ENCODE peak calls at places on chromosomes 2 and 18, in five cellular contexts. G is heart left ventricle, S is mammary epithelial cell, C is IMR-90, F is A549. Y is an unnamed sample.

GRCh38 chr2:24984912-24985311 is 13.2 kb upstream of the DNAJC27 start:
- DNase-seq in G (no peak), S (no peak), C (peak), F (no peak), Y (peak)

GRCh38 chr18:78421392-78421791 is 558.2 kb upstream of the SALL3 start:
- DNase-seq in G (no peak), S (no peak), C (no peak), F (no peak), Y (no peak)

GRCh38 chr18:48959921-48960920 is 9.5 kb upstream of the SMAD7 start:
- DNase-seq in G (no peak), S (no peak), C (peak), F (no peak), Y (no peak)

GRCh38 chr2:7517851-7518250 is 600.6 kb downstream of the RNF144A start:
- DNase-seq in G (no peak), S (no peak), C (no peak), F (no peak), Y (no peak)

GRCh38 chr2:109666466-109666865 is 52.3 kb downstream of the SOWAHC start:
- DNase-seq in G (no peak), S (no peak), C (no peak), F (no peak), Y (no peak)

GRCh38 chr2:132439703-132440398 is 23.2 kb downstream of the GPR39 start:
- DNase-seq in G (no peak), S (peak), C (peak), F (peak), Y (peak)

GRCh38 chr2:100422320-100422719 is 4.9 kb upstream of the CHST10 start:
- DNase-seq in G (no peak), S (peak), C (peak), F (peak), Y (peak)

GRCh38 chr18:8359076-8359475 is 250.2 kb upstream of the RAB12 start:
- DNase-seq in G (no peak), S (no peak), C (no peak), F (no peak), Y (no peak)

GRCh38 chr2:68909793-68910674 is 38.8 kb upstream of the BMP10 start:
- DNase-seq in G (no peak), S (peak), C (peak), F (peak), Y (peak)

GRCh38 chr2:202133556-202134245 is 60.6 kb downstream of the KIAA2012 start:
- DNase-seq in G (no peak), S (no peak), C (peak), F (no peak), Y (no peak)

GRCh38 chr18:55485666-55486065 is 102.3 kb downstream of the TCF4 start:
- DNase-seq in G (no peak), S (peak), C (peak), F (no peak), Y (no peak)

GRCh38 chr2:8677646-8678592 is 3.9 kb upstream of the ID2 start:
- DNase-seq in G (peak), S (peak), C (peak), F (no peak), Y (peak)

GRCh38 chr2:209495855-209496585 is 72.2 kb downstream of the MAP2 start:
- DNase-seq in G (no peak), S (peak), C (peak), F (peak), Y (no peak)

GRCh38 chr2:190947711-190948251 is 66.2 kb downstream of the STAT1 start:
- DNase-seq in G (no peak), S (peak), C (peak), F (peak), Y (peak)

GRCh38 chr2:220555961-220556360 is 928.5 kb downstream of the SLC4A3 start:
- DNase-seq in G (no peak), S (peak), C (peak), F (no peak), Y (no peak)

GRCh38 chr2:220553150-220553549 is 925.7 kb downstream of the SLC4A3 start:
- DNase-seq in G (no peak), S (no peak), C (peak), F (no peak), Y (no peak)

GRCh38 chr2:220556658-220557057 is 929.2 kb downstream of the SLC4A3 start:
- DNase-seq in G (no peak), S (peak), C (peak), F (no peak), Y (no peak)

GRCh38 chr2:220550995-220551702 is 923.7 kb downstream of the SLC4A3 start:
- DNase-seq in G (no peak), S (peak), C (no peak), F (no peak), Y (no peak)
- H3K27ac ChIP-seq in G (no peak), S (no peak), C (no peak), F (no peak), Y (no peak)

GRCh38 chr2:1653956-1654695 is 90.2 kb downstream of the PXDN start:
- DNase-seq in G (no peak), S (no peak), C (peak), F (no peak), Y (no peak)
- H3K4me3 ChIP-seq in G (no peak), S (no peak), C (no peak), F (no peak), Y (no peak)

GRCh38 chr2:199405241-199405640 is 52.5 kb downstream of the SATB2 start:
- DNase-seq in G (no peak), S (no peak), C (peak), F (no peak), Y (no peak)
- TF ChIP-seq CTCF in G (no peak), S (no peak), C (peak), F (peak), Y (no peak)

GRCh38 chr2:10229462-10230099 is 73.1 kb upstream of the HPCAL1 start:
- DNase-seq in G (peak), S (no peak), C (no peak), F (no peak), Y (no peak)

GRCh38 chr2:10231551-10232085 is 71.1 kb upstream of the HPCAL1 start:
- DNase-seq in G (peak), S (no peak), C (no peak), F (no peak), Y (no peak)

GRCh38 chr2:10226032-10226724 is 76.5 kb upstream of the HPCAL1 start:
- DNase-seq in G (peak), S (no peak), C (no peak), F (no peak), Y (peak)

GRCh38 chr2:10230499-10230898 is 72.2 kb upstream of the HPCAL1 start:
- DNase-seq in G (no peak), S (no peak), C (no peak), F (no peak), Y (no peak)

GRCh38 chr2:10228611-10229365 is 73.9 kb upstream of the HPCAL1 start:
- DNase-seq in G (peak), S (no peak), C (no peak), F (no peak), Y (no peak)
- H3K27ac ChIP-seq in G (no peak), S (no peak), C (no peak), F (no peak), Y (no peak)

Y was measured in thyroid gland.